ENCODE peak calls at places on chromosomes 7 and 10, in four cellular contexts. I is IMR-90, H is endothelial cell of umbilical vein, L is GM12878. R is an unnamed sample.
A peak's percentile ranks its signal among the peaks of the same experiment; 100 is the strongest.

GRCh38 chr7:151168022-151168786 is 710 bp upstream of the GBX1 start:
- DNase-seq in I (no peak), H (no peak), L (no peak), R (peak; percentile 81)

GRCh38 chr7:157487046-157487770 is 150.4 kb downstream of the DNAJB6 start:
- DNase-seq in I (no peak), H (no peak), L (no peak), R (no peak)

GRCh38 chr7:4227105-4228010 is 454.7 kb upstream of the FOXK1 start:
- DNase-seq in I (no peak), H (no peak), L (no peak), R (no peak)

GRCh38 chr7:604038-604883 is 84.6 kb upstream of the PDGFA start:
- DNase-seq in I (peak; percentile 54), H (peak; percentile 93), L (peak; percentile 71), R (peak; percentile 75)

GRCh38 chr10:100739516-100740368 is 5.6 kb upstream of the PAX2 start:
- DNase-seq in I (no peak), H (no peak), L (no peak), R (no peak)

GRCh38 chr10:129888784-129889616 is 75.1 kb downstream of the EBF3 start:
- DNase-seq in I (peak; percentile 15), H (peak; percentile 2), L (no peak), R (peak; percentile 49)

GRCh38 chr10:71748671-71749191 is 24.6 kb downstream of the VSIR start:
- DNase-seq in I (no peak), H (peak; percentile 50), L (peak; percentile 58), R (peak; percentile 55)

GRCh38 chr10:20257422-20257821 is 441.2 kb downstream of the PLXDC2 start:
- DNase-seq in I (no peak), H (no peak), L (no peak), R (no peak)

GRCh38 chr10:75405201-75406143 is 3.9 kb upstream of the ZNF503 start:
- DNase-seq in I (no peak), H (no peak), L (no peak), R (no peak)

GRCh38 chr10:96380821-96381220 is 22.0 kb upstream of the OPALIN start:
- DNase-seq in I (no peak), H (no peak), L (no peak), R (peak; percentile 3)

GRCh38 chr10:122062831-122063674 is 74.1 kb downstream of the TACC2 start:
- DNase-seq in I (peak; percentile 83), H (peak; percentile 90), L (no peak), R (peak; percentile 84)

GRCh38 chr7:4513450-4513849 is 168.6 kb upstream of the FOXK1 start:
- DNase-seq in I (no peak), H (no peak), L (no peak), R (no peak)

GRCh38 chr7:30556854-30557644 is 37.6 kb upstream of the GARS1 start:
- DNase-seq in I (peak; percentile 25), H (no peak), L (no peak), R (no peak)

GRCh38 chr7:68770649-68771048 is 827.6 kb upstream of the AUTS2 start:
- DNase-seq in I (no peak), H (no peak), L (no peak), R (peak; percentile 26)

GRCh38 chr10:59580257-59580863 is 129.3 kb downstream of the SLC16A9 start:
- DNase-seq in I (peak; percentile 58), H (peak; percentile 45), L (no peak), R (no peak)

GRCh38 chr7:101602484-101603241 is 26.4 kb downstream of the MYL10 start:
- DNase-seq in I (peak; percentile 67), H (peak; percentile 64), L (peak; percentile 0), R (peak; percentile 91)

GRCh38 chr10:104100795-104101194 is 15.1 kb upstream of the COL17A1 start:
- DNase-seq in I (no peak), H (no peak), L (no peak), R (no peak)

GRCh38 chr7:82445226-82445625 is 1.6 kb upstream of the CACNA2D1 start:
- DNase-seq in I (no peak), H (no peak), L (no peak), R (no peak)

GRCh38 chr10:11255796-11256444 is 238.2 kb downstream of the CELF2 start:
- DNase-seq in I (no peak), H (no peak), L (no peak), R (no peak)

GRCh38 chr10:18497955-18498354 is 153.4 kb downstream of the NSUN6 start:
- DNase-seq in I (no peak), H (no peak), L (no peak), R (no peak)

GRCh38 chr10:9254353-9254752 is 1199.9 kb downstream of the GATA3 start:
- DNase-seq in I (peak; percentile 64), H (no peak), L (no peak), R (no peak)

GRCh38 chr7:84058311-84059076 is 136.1 kb downstream of the SEMA3A start:
- DNase-seq in I (peak; percentile 79), H (peak; percentile 44), L (no peak), R (no peak)

GRCh38 chr10:112271982-112272381 is 11.2 kb upstream of the TECTB start:
- DNase-seq in I (peak; percentile 85), H (no peak), L (no peak), R (no peak)

GRCh38 chr7:41193738-41194287 is 509.1 kb downstream of the INHBA start:
- DNase-seq in I (no peak), H (no peak), L (no peak), R (no peak)

GRCh38 chr7:81284576-81284975 is 365.7 kb upstream of the SEMA3C start:
- DNase-seq in I (peak; percentile 81), H (peak; percentile 53), L (no peak), R (no peak)

GRCh38 chr7:93890041-93890463 is 501 bp downstream of the TFPI2 start:
- DNase-seq in I (peak; percentile 63), H (peak; percentile 54), L (no peak), R (no peak)

GRCh38 chr10:69358148-69358795 is 58.4 kb downstream of the TACR2 start:
- DNase-seq in I (no peak), H (no peak), L (no peak), R (no peak)

GRCh38 chr10:69361303-69361614 is 55.5 kb downstream of the TACR2 start:
- DNase-seq in I (no peak), H (no peak), L (no peak), R (no peak)

GRCh38 chr10:69360485-69361302 is 56.0 kb downstream of the TACR2 start:
- DNase-seq in I (peak; percentile 93), H (peak; percentile 40), L (no peak), R (no peak)

GRCh38 chr10:69362471-69362954 is 54.2 kb downstream of the TACR2 start:
- DNase-seq in I (peak; percentile 90), H (peak; percentile 59), L (no peak), R (no peak)

DNA sequence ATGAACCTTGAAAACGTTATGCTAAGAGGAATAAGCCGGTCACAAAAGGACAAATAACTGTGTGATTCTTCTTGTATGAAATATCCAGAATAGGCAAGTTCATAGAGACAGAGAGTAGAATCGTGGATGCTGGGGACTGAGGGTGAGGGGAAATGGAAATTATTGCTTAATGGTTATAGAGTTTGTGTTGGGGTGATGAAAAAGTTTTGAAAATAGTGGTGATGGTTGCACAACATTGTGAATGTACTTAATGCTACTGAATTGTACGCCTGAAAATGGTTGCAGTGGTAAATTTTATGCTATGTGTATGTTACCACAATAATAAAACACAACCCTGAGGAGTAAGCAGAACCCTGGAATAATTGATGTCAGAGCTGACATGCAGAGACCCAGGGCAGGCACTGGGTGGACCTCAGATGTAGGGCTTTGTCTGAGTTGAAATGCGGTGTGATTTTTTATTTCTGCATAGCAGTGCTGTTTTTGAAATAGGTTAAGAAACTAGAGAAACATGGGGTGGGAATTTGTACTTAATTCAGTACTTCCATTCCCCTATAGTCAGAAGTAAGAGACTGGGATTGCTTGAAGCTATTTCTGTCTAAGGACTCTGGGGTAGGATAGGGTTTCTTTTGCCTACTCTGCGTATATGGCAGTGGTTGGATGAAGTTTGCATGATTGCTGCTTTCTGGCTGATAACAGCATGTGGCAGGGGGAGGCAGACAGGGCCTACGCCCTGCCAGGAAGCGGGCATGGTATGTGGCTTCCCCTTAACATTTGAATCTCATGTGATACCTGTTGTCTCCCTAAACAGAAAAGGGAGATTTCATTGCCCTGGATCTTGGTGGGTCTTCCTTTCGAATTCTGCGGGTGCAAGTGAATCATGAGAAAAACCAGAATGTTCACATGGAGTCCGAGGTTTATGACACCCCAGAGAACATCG is 57.4 kb downstream of the TACR2 start:
- DNase-seq in I (no peak), H (no peak), L (no peak), R (no peak)
- TF ChIP-seq FOS in I (no peak), H (no peak), L (no peak), R (no peak)

DNA sequence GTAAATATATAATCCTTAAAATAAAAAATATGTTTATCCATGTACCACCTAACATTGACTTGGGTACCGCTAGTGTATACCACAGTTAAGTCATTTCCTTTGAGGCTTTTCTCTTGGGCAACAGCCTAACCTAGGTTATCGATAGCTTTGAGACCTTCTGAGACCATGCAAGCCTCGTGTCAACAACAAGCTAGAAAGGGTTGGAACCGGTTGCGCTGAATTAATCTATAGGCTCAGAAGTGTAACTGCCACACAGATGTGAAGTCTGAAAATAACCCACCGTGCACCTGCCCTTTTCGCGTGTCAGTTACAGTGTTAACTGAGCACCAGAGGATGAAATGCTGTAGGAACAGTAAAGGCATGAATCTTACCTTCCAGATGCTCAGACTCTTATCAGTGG is 59.8 kb downstream of the ARID5B start:
- DNase-seq in I (no peak), H (no peak), L (peak; percentile 72), R (no peak)
- TF ChIP-seq FOS in I (no peak), H (no peak), L (no peak), R (no peak)

GRCh38 chr7:12031186-12031585 is 179.9 kb upstream of the TMEM106B start:
- DNase-seq in I (peak; percentile 6), H (no peak), L (no peak), R (no peak)
- TF ChIP-seq FOS in I (no peak), H (no peak), L (no peak), R (no peak)

GRCh38 chr10:78925800-78926319 is 142.9 kb upstream of the ZMIZ1 start:
- DNase-seq in I (peak; percentile 98), H (no peak), L (no peak), R (peak; percentile 76)
- TF ChIP-seq FOS in I (peak; percentile 57), H (no peak), L (no peak), R (no peak)

DNA sequence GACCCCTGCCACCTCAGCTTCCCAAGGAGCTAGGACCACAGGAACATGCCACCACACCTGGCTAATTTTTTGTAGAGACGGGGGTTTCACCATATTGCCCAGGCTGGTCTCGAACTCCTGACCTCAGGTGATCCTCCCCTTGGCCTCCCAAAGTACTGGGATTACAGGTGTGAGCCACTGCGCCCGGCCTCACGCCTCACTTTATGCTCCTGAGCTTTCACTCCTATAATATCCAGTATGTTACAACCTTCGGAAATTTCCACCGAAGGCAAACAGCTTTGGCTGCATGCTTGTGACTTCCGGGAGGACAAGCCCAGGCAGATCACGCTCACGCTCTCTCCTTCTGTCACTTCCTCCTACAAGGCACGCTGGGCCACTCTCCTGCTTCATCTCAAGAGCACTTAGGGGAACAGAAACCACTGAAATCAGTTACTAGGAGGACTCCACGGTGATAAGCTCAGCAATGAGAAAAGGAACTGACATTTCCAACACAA is 4.4 kb upstream of the MAD1L1 start:
- DNase-seq in I (no peak), H (no peak), L (peak; percentile 96), R (no peak)
- TF ChIP-seq FOS in I (no peak), H (no peak), L (no peak), R (no peak)

R was measured in K562.